ENCODE peak calls at places on chromosomes 11 and 22, in eight cellular contexts. G is GM23248, O is heart right ventricle, M is adrenal gland, Y is mammary epithelial cell, B is thoracic aorta, R is left ventricle myocardium inferior, W is psoas muscle. P is an unnamed sample.

GRCh38 chr22:26004477-26004876 is 164.8 kb upstream of the SEZ6L start:
- DNase-seq in G (no peak), O (no peak), M (no peak), Y (no peak), B (no peak), R (no peak), W (no peak), P (no peak)

GRCh38 chr11:119741369-119742262 is 12.6 kb upstream of the NECTIN1 start:
- DNase-seq in G (peak; percentile 45), O (peak; percentile 73), M (peak; percentile 41), Y (no peak), B (no peak), R (peak; percentile 52), W (peak; percentile 41), P (no peak)

GRCh38 chr11:85787809-85788805 is 22.8 kb downstream of the SYTL2 start:
- DNase-seq in G (peak; percentile 15), O (no peak), M (no peak), Y (peak; percentile 38), B (no peak), R (no peak), W (no peak), P (no peak)

GRCh38 chr11:105740164-105740903 is 130.5 kb downstream of the GRIA4 start:
- DNase-seq in G (no peak), O (no peak), M (no peak), Y (no peak), B (no peak), R (no peak), W (no peak), P (no peak)

GRCh38 chr22:35219012-35219411 is 38.3 kb upstream of the HMGXB4 start:
- DNase-seq in G (peak; percentile 75), O (no peak), M (no peak), Y (peak; percentile 81), B (no peak), R (no peak), W (no peak), P (peak; percentile 15)

GRCh38 chr11:8252946-8253345 is 10.7 kb downstream of the LMO1 start:
- DNase-seq in G (no peak), O (no peak), M (no peak), Y (no peak), B (no peak), R (no peak), W (no peak), P (no peak)

GRCh38 chr11:76270387-76270786 is 64.1 kb upstream of the WNT11 start:
- DNase-seq in G (no peak), O (no peak), M (no peak), Y (no peak), B (no peak), R (no peak), W (no peak), P (no peak)

GRCh38 chr22:35353318-35353717 is 27.6 kb upstream of the HMOX1 start:
- DNase-seq in G (no peak), O (no peak), M (no peak), Y (no peak), B (no peak), R (peak; percentile 42), W (no peak), P (no peak)

GRCh38 chr11:64641596-64642417 is 50.8 kb downstream of the SLC22A12 start:
- DNase-seq in G (no peak), O (no peak), M (no peak), Y (no peak), B (no peak), R (no peak), W (no peak), P (no peak)

GRCh38 chr11:5689551-5689983 is at the start of gene TRIM22:
- DNase-seq in G (peak; percentile 88), O (no peak), M (no peak), Y (peak; percentile 75), B (no peak), R (peak; percentile 20), W (no peak), P (peak; percentile 26)

GRCh38 chr22:45268167-45268957 is 16.4 kb upstream of the UPK3A start:
- DNase-seq in G (peak; percentile 60), O (peak; percentile 39), M (peak; percentile 41), Y (no peak), B (no peak), R (no peak), W (peak; percentile 30), P (peak; percentile 26)

GRCh38 chr11:119728226-119728626 is 774 bp downstream of the NECTIN1 start:
- DNase-seq in G (peak; percentile 54), O (no peak), M (no peak), Y (no peak), B (no peak), R (no peak), W (no peak), P (peak; percentile 23)

GRCh38 chr22:46187862-46188261 is 37.5 kb downstream of the PPARA start:
- DNase-seq in G (no peak), O (no peak), M (no peak), Y (peak; percentile 26), B (no peak), R (no peak), W (no peak), P (no peak)

GRCh38 chr22:38443675-38444521 is 11.1 kb downstream of the KCNJ4 start:
- DNase-seq in G (no peak), O (no peak), M (no peak), Y (no peak), B (no peak), R (no peak), W (no peak), P (no peak)

GRCh38 chr11:97937501-97937900 is 1083.2 kb upstream of the CNTN5 start:
- DNase-seq in G (peak; percentile 49), O (no peak), M (peak; percentile 16), Y (no peak), B (no peak), R (no peak), W (no peak), P (peak; percentile 16)

GRCh38 chr11:96219981-96220623 is 122.9 kb downstream of the MAML2 start:
- DNase-seq in G (peak; percentile 88), O (no peak), M (peak; percentile 29), Y (no peak), B (no peak), R (no peak), W (no peak), P (no peak)

GRCh38 chr11:15991174-15991655 is 365.1 kb downstream of the SOX6 start:
- DNase-seq in G (no peak), O (no peak), M (no peak), Y (no peak), B (no peak), R (no peak), W (no peak), P (no peak)

GRCh38 chr11:128298271-128298670 is 289.1 kb downstream of the ETS1 start:
- DNase-seq in G (no peak), O (no peak), M (no peak), Y (no peak), B (no peak), R (no peak), W (no peak), P (no peak)

GRCh38 chr11:128624269-128625170 is 37.2 kb upstream of the ETS1 start:
- DNase-seq in G (no peak), O (no peak), M (no peak), Y (no peak), B (no peak), R (no peak), W (no peak), P (no peak)

GRCh38 chr11:59574467-59574866 is 41.1 kb downstream of the OSBP start:
- DNase-seq in G (peak; percentile 28), O (no peak), M (peak; percentile 4), Y (peak; percentile 11), B (no peak), R (no peak), W (no peak), P (no peak)

GRCh38 chr11:108568183-108568858 is 25.2 kb downstream of the EXPH5 start:
- DNase-seq in G (no peak), O (peak; percentile 14), M (no peak), Y (no peak), B (no peak), R (peak; percentile 16), W (no peak), P (no peak)

GRCh38 chr11:82556210-82556609 is 177.5 kb downstream of the FAM181B start:
- DNase-seq in G (no peak), O (no peak), M (no peak), Y (no peak), B (no peak), R (no peak), W (no peak), P (no peak)

GRCh38 chr22:27387561-27387960 is 414.0 kb downstream of the MN1 start:
- DNase-seq in G (no peak), O (no peak), M (no peak), Y (no peak), B (no peak), R (no peak), W (no peak), P (no peak)

GRCh38 chr22:29477919-29478318 is 2.1 kb upstream of the NEFH start:
- DNase-seq in G (no peak), O (no peak), M (no peak), Y (no peak), B (no peak), R (no peak), W (no peak), P (no peak)
- H3K27me3 ChIP-seq in G (peaks cover 42% of the 10 kb centered on the region), O (peaks cover 74% of the 10 kb centered on the region), M (no peaks in the 10 kb centered on the region), Y (peaks cover 17% of the 10 kb centered on the region), B (peaks cover 5% of the 10 kb centered on the region), R (peaks cover 100% of the 10 kb centered on the region), W (no peaks in the 10 kb centered on the region), P (peaks cover 38% of the 10 kb centered on the region)

DNA sequence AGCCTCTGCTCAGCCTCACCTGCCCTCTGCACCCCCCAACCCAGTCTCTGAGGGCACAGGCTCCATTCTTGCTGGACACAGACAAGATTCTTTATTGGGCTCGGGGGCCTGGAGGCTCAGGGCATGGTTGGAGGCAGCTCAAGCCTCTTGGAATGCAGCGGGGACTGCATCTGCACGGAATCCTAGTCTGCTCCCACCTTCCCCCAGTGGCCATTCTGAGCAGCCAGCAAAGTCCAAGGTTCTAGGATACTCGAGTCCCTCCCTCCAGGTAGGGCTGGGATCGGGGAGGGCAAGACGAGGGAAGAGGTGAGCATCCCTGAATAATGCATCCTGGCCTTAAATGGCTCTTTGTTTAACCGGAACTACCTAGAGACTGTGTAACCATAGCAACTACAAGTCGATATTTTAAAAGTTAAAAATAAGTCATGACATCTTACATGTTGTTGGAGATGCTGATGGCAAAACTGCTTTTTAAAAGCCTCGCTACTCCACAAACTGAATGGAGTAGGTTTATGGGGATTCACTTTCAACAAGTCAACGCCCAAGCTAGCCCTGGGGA is 10.7 kb upstream of the IGSF22 start:
- DNase-seq in G (no peak), O (no peak), M (no peak), Y (no peak), B (no peak), R (no peak), W (no peak), P (no peak)
- H3K27me3 ChIP-seq in G (no peaks in the 10 kb centered on the region), O (peaks cover 3% of the 10 kb centered on the region), M (no peaks in the 10 kb centered on the region), Y (no peaks in the 10 kb centered on the region), B (no peaks in the 10 kb centered on the region), R (peaks cover 25% of the 10 kb centered on the region), W (no peaks in the 10 kb centered on the region), P (no peaks in the 10 kb centered on the region)

GRCh38 chr11:1563697-1564534 is 8.2 kb downstream of the DUSP8 start:
- DNase-seq in G (no peak), O (no peak), M (no peak), Y (no peak), B (no peak), R (no peak), W (no peak), P (no peak)
- H3K27me3 ChIP-seq in G (no peaks in the 10 kb centered on the region), O (no peaks in the 10 kb centered on the region), M (no peaks in the 10 kb centered on the region), Y (no peaks in the 10 kb centered on the region), B (no peaks in the 10 kb centered on the region), R (no peaks in the 10 kb centered on the region), W (no peaks in the 10 kb centered on the region), P (no peaks in the 10 kb centered on the region)

DNA sequence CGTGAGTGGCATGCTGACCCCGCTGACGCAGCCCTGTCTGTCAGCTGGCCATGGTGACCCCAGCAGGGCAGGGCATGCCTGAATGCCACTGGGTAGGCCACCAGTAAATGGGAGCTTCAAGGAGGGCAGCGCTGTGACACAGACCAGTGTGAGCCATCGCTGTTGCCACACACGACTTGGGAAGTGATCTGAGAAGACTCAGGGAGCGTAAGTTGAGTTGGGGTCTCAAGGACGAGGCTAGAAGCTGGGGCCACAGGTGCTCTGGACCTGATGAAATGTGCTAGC is 28.2 kb downstream of the MPPED1 start:
- DNase-seq in G (no peak), O (no peak), M (no peak), Y (no peak), B (no peak), R (no peak), W (no peak), P (no peak)
- H3K27me3 ChIP-seq in G (peaks cover 15% of the 10 kb centered on the region), O (peaks cover 32% of the 10 kb centered on the region), M (no peaks in the 10 kb centered on the region), Y (peaks cover 7% of the 10 kb centered on the region), B (no peaks in the 10 kb centered on the region), R (peaks cover 79% of the 10 kb centered on the region), W (no peaks in the 10 kb centered on the region), P (no peaks in the 10 kb centered on the region)